ENCODE peak calls at places on chromosome 6, in five cellular contexts. Z is CD8-positive, alpha-beta T cell; Q is mesenchymal stem cell; O is mammary epithelial cell; N is WERI-Rb-1. A is an unnamed sample.

GRCh38 chr6:43192911-43193310 is 10.9 kb downstream of the CUL9 start:
- DNase-seq in N (no peak), Q (no peak), Z (no peak), O (no peak), A (no peak)

GRCh38 chr6:127458817-127459216 is 372 bp downstream of the KIAA0408 start:
- DNase-seq in O (peak; percentile 13), Z (no peak), Q (peak; percentile 78), N (no peak), A (no peak)

GRCh38 chr6:32937230-32937633 is 3.6 kb downstream of the HLA-DMB start:
- DNase-seq in Q (no peak), N (no peak), Z (no peak), O (no peak), A (no peak)

GRCh38 chr6:10138917-10139316 is 276.0 kb downstream of the TFAP2A start:
- DNase-seq in Z (no peak), N (no peak), Q (peak; percentile 2), O (peak; percentile 72), A (peak; percentile 40)

GRCh38 chr6:134253681-134254080 is 64.2 kb downstream of the SGK1 start:
- DNase-seq in N (no peak), Q (peak; percentile 26), Z (no peak), O (no peak), A (no peak)

GRCh38 chr6:111555041-111555440 is 50.6 kb downstream of the TRAF3IP2 start:
- DNase-seq in O (no peak), Z (no peak), N (no peak), Q (no peak), A (no peak)

GRCh38 chr6:29490552-29490951 is 2.8 kb upstream of the MAS1L start:
- DNase-seq in O (no peak), Z (no peak), N (no peak), Q (no peak), A (no peak)

GRCh38 chr6:145559836-145560235 is 175.5 kb downstream of the EPM2A start:
- DNase-seq in O (peak; percentile 11), Z (no peak), N (no peak), Q (no peak), A (no peak)

GRCh38 chr6:30646450-30647038 is 389 bp upstream of the C6orf136 start:
- DNase-seq in O (no peak), Z (no peak), N (peak; percentile 58), Q (no peak), A (no peak)

GRCh38 chr6:27178001-27178730 is 69.3 kb upstream of the PRSS16 start:
- DNase-seq in Z (peak; percentile 11), O (peak; percentile 85), Q (peak; percentile 96), N (no peak), A (peak; percentile 26)

GRCh38 chr6:142874676-142875075 is 70.3 kb downstream of the HIVEP2 start:
- DNase-seq in Q (no peak), O (no peak), Z (no peak), N (no peak), A (no peak)

GRCh38 chr6:31651602-31652191 is 764 bp downstream of the BAG6 start:
- DNase-seq in Q (no peak), O (peak; percentile 76), Z (no peak), N (peak; percentile 96), A (peak; percentile 82)

GRCh38 chr6:136137008-136137689 is 113.0 kb downstream of the MTFR2 start:
- DNase-seq in Z (no peak), Q (no peak), O (peak; percentile 35), N (no peak), A (no peak)

GRCh38 chr6:92281571-92282076 is 1137.7 kb downstream of the EPHA7 start:
- DNase-seq in Z (no peak), O (no peak), Q (no peak), N (no peak), A (no peak)

GRCh38 chr6:64217721-64218603 is 582.4 kb downstream of the PHF3 start:
- DNase-seq in Z (no peak), Q (peak; percentile 70), N (no peak), O (no peak), A (no peak)

GRCh38 chr6:113823916-113824315 is 33.2 kb upstream of the MARCKS start:
- DNase-seq in Z (no peak), O (no peak), Q (no peak), N (no peak), A (no peak)

GRCh38 chr6:113825776-113826175 is 31.4 kb upstream of the MARCKS start:
- DNase-seq in N (no peak), Q (no peak), O (no peak), Z (no peak), A (no peak)

GRCh38 chr6:113824411-113824810 is 32.7 kb upstream of the MARCKS start:
- DNase-seq in Z (no peak), N (no peak), Q (no peak), O (peak; percentile 15), A (no peak)

GRCh38 chr6:113821445-113821844 is 35.7 kb upstream of the MARCKS start:
- DNase-seq in Z (no peak), Q (no peak), O (no peak), N (no peak), A (no peak)

GRCh38 chr6:113824863-113825262 is 32.3 kb upstream of the MARCKS start:
- DNase-seq in Q (no peak), O (no peak), N (no peak), Z (no peak), A (no peak)
- H3K27ac ChIP-seq in Q (no peak overlapping the region), O (no peak overlapping the region), N (no peak overlapping the region), Z (no peak overlapping the region), A (no peak overlapping the region)

GRCh38 chr6:15423286-15423957 is 177.6 kb downstream of the JARID2 start:
- DNase-seq in N (no peak), Z (no peak), O (peak; percentile 78), Q (no peak), A (no peak)
- H3K27ac ChIP-seq in N (no peak overlapping the region), Z (no peak overlapping the region), O (no peak overlapping the region), Q (no peak overlapping the region), A (no peak overlapping the region)

GRCh38 chr6:154591220-154591619 is 80.7 kb upstream of the CNKSR3 start:
- DNase-seq in Q (no peak), O (no peak), Z (no peak), N (no peak), A (no peak)

GRCh38 chr6:154594474-154595198 is 84.2 kb upstream of the CNKSR3 start:
- DNase-seq in N (no peak), Z (no peak), Q (no peak), O (no peak), A (no peak)

GRCh38 chr6:154590770-154591169 is 80.3 kb upstream of the CNKSR3 start:
- DNase-seq in Q (no peak), O (no peak), N (no peak), Z (no peak), A (no peak)

GRCh38 chr6:154592199-154592860 is 81.8 kb upstream of the CNKSR3 start:
- DNase-seq in N (no peak), Z (no peak), Q (no peak), O (no peak), A (no peak)

DNA sequence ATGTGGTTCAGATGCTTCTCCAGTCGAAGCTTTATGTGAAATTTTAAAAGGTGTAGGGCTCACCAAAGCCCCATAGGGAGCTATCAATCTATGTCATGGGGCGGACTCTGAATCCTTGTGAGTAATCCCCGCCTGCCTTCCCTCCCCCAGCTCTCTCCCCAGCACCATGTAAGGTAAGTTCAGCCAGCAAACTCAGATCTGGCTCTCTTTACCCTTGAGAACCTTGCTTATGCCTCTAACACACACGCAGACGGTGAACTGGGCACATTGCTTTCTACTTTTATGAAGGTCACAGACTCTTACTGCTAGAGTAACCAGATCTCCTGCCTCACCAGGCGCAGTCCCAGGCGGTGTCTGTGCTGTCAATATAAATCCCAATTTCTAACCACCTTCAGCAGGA is 82.6 kb upstream of the CNKSR3 start:
- DNase-seq in Q (no peak), O (no peak), Z (no peak), N (peak; percentile 40), A (no peak)
- H3K27ac ChIP-seq in Q (no peak overlapping the region), O (no peak overlapping the region), Z (no peak overlapping the region), N (no peak overlapping the region), A (no peak overlapping the region)

GRCh38 chr6:139329224-139329623 is 37.4 kb upstream of the TXLNB start:
- DNase-seq in O (no peak), Z (no peak), N (no peak), Q (no peak), A (no peak)

GRCh38 chr6:139323511-139324445 is 32.0 kb upstream of the TXLNB start:
- DNase-seq in Q (peak; percentile 88), N (no peak), O (peak; percentile 22), Z (peak; percentile 70), A (peak; percentile 10)

GRCh38 chr6:139325003-139325600 is 33.3 kb upstream of the TXLNB start:
- DNase-seq in Z (no peak), Q (no peak), O (no peak), N (no peak), A (no peak)

GRCh38 chr6:139327038-139327437 is 35.2 kb upstream of the TXLNB start:
- DNase-seq in Z (no peak), O (no peak), Q (no peak), N (no peak), A (no peak)

DNA sequence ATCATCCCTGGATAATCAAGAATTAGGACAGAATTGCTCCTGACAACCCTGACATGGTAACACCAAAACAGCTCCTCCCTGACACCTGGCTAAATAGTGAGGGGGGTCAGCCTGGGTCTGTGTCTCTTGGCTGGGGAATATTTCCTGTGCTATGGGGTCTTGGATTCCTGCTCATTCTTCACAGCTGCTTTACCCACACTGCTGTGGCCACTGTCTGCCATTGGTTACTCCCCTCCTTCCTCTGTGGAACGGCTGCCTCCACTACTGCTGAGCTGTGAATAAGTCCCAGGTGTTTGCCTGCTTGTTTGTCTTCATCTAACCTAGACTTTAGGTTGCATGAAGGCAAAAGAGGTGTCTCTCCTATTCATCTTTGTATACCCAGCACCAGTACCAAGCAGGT is 33.9 kb upstream of the TXLNB start:
- DNase-seq in Z (no peak), N (no peak), O (no peak), Q (no peak), A (no peak)
- H3K27ac ChIP-seq in Z (no peak overlapping the region), N (no peak overlapping the region), O (no peak overlapping the region), Q (no peak overlapping the region), A (no peak overlapping the region)

GRCh38 chr6:19860235-19860877 is 23.2 kb downstream of the ID4 start:
- DNase-seq in N (no peak), Z (no peak), O (no peak), Q (no peak), A (no peak)

GRCh38 chr6:19857139-19857538 is 20.0 kb downstream of the ID4 start:
- DNase-seq in O (no peak), Z (no peak), Q (no peak), N (no peak), A (no peak)

GRCh38 chr6:19852090-19852457 is 14.9 kb downstream of the ID4 start:
- DNase-seq in Q (no peak), Z (no peak), O (no peak), N (no peak), A (no peak)

GRCh38 chr6:19851273-19852089 is 14.3 kb downstream of the ID4 start:
- DNase-seq in N (peak; percentile 80), Z (no peak), Q (peak; percentile 79), O (peak; percentile 46), A (peak; percentile 78)

GRCh38 chr6:19855510-19855909 is 18.3 kb downstream of the ID4 start:
- DNase-seq in Q (no peak), Z (no peak), N (no peak), O (no peak), A (no peak)
- H3K27ac ChIP-seq in Q (no peak overlapping the region), Z (no peak overlapping the region), N (no peak overlapping the region), O (no peak overlapping the region), A (no peak overlapping the region)